ENCODE peak calls at places on chromosomes 12 and 14, in six cellular contexts. E, B, S, Y, L and N are unnamed samples.
A peak's percentile ranks its signal among the peaks of the same experiment; 100 is the strongest.

GRCh38 chr14:97301931-97302559 is 504.9 kb downstream of the VRK1 start:
- DNase-seq in E (no peak), B (no peak), S (no peak), Y (no peak), L (no peak), N (no peak)

GRCh38 chr12:46259713-46260112 is 9.1 kb downstream of the SLC38A1 start:
- DNase-seq in E (no peak), B (no peak), S (no peak), Y (no peak), L (no peak), N (no peak)

GRCh38 chr12:120719072-120719471 is 6.6 kb upstream of the ACADS start:
- DNase-seq in E (no peak), B (no peak), S (no peak), Y (no peak), L (no peak), N (no peak)

GRCh38 chr14:91311284-91311662 is 66.8 kb upstream of the GPR68 start:
- DNase-seq in E (no peak), B (peak; percentile 52), S (no peak), Y (no peak), L (no peak), N (no peak)

GRCh38 chr12:101004891-101005290 is 205.1 kb downstream of the SLC5A8 start:
- DNase-seq in E (no peak), B (no peak), S (no peak), Y (no peak), L (peak; percentile 16), N (no peak)

GRCh38 chr14:68286667-68287066 is 467.1 kb downstream of the RAD51B start:
- DNase-seq in E (no peak), B (no peak), S (no peak), Y (no peak), L (no peak), N (no peak)

GRCh38 chr14:80762829-80763228 is 178.7 kb downstream of the CEP128 start:
- DNase-seq in E (no peak), B (no peak), S (no peak), Y (no peak), L (peak; percentile 24), N (no peak)

GRCh38 chr12:67943295-67943892 is 45.9 kb upstream of the IFNG-AS1 start:
- DNase-seq in E (peak; percentile 69), B (peak; percentile 34), S (peak; percentile 76), Y (peak; percentile 71), L (peak; percentile 74), N (peak; percentile 71)

GRCh38 chr12:9064201-9064814 is 51.4 kb downstream of the A2M start:
- DNase-seq in E (peak; percentile 69), B (peak; percentile 42), S (peak; percentile 51), Y (peak; percentile 38), L (peak; percentile 10), N (peak; percentile 32)

GRCh38 chr14:94582851-94583250 is 1.6 kb downstream of the SERPINA5 start:
- DNase-seq in E (no peak), B (no peak), S (no peak), Y (no peak), L (no peak), N (no peak)

GRCh38 chr12:110741795-110742717 is 635 bp downstream of the PPP1CC start:
- DNase-seq in E (peak; percentile 51), B (no peak), S (peak; percentile 24), Y (peak; percentile 50), L (peak; percentile 42), N (peak; percentile 50)

GRCh38 chr14:24381363-24382102 is 13.5 kb downstream of the NFATC4 start:
- DNase-seq in E (no peak), B (no peak), S (no peak), Y (peak; percentile 94), L (no peak), N (no peak)

GRCh38 chr12:76664731-76665130 is 99.2 kb upstream of the ZDHHC17 start:
- DNase-seq in E (no peak), B (no peak), S (no peak), Y (no peak), L (no peak), N (no peak)